ENCODE peak calls at places on chromosomes 12 and 14, in five cellular contexts. Z, Y, R, B and X are unnamed samples.
A peak's percentile ranks its signal among the peaks of the same experiment; 100 is the strongest.

GRCh38 chr12:39586811-39587210 is 32.8 kb downstream of the ABCD2 start:
- DNase-seq in Z (no peak), Y (no peak), R (no peak), B (no peak), X (no peak)

GRCh38 chr12:130743176-130743575 is 27.1 kb upstream of the RIMBP2 start:
- DNase-seq in Z (no peak), Y (no peak), R (no peak), B (no peak), X (no peak)

GRCh38 chr12:69779928-69780327 is 41.3 kb downstream of the RAB3IP start:
- DNase-seq in Z (no peak), Y (no peak), R (no peak), B (no peak), X (no peak)

GRCh38 chr14:36223558-36223957 is 47.0 kb upstream of the PTCSC3 start:
- DNase-seq in Z (no peak), Y (no peak), R (no peak), B (no peak), X (no peak)

GRCh38 chr12:131187602-131188001 is 233.9 kb downstream of the ADGRD1 start:
- DNase-seq in Z (no peak), Y (no peak), R (no peak), B (no peak), X (no peak)

GRCh38 chr14:80095623-80096022 is 115.7 kb downstream of the DIO2 start:
- DNase-seq in Z (no peak), Y (no peak), R (no peak), B (no peak), X (no peak)

GRCh38 chr12:67147447-67147846 is 121.7 kb upstream of the CAND1 start:
- DNase-seq in Z (no peak), Y (no peak), R (no peak), B (no peak), X (no peak)

GRCh38 chr12:76018111-76018510 is 13.5 kb downstream of the PHLDA1 start:
- DNase-seq in Z (no peak), Y (no peak), R (no peak), B (peak; percentile 93), X (peak; percentile 79)

GRCh38 chr12:113601656-113602263 is 130.1 kb upstream of the LHX5 start:
- DNase-seq in Z (no peak), Y (no peak), R (no peak), B (peak; percentile 76), X (no peak)

GRCh38 chr12:133236556-133236955 is 879 bp upstream of the ANHX start:
- DNase-seq in Z (no peak), Y (no peak), R (no peak), B (no peak), X (no peak)

GRCh38 chr12:12025799-12026386 is 44.8 kb upstream of the BCL2L14 start:
- DNase-seq in Z (no peak), Y (no peak), R (no peak), B (no peak), X (no peak)

GRCh38 chr12:98002887-98003493 is 512.4 kb upstream of the TMPO start:
- DNase-seq in Z (no peak), Y (no peak), R (no peak), B (peak; percentile 41), X (peak; percentile 70)

DNA sequence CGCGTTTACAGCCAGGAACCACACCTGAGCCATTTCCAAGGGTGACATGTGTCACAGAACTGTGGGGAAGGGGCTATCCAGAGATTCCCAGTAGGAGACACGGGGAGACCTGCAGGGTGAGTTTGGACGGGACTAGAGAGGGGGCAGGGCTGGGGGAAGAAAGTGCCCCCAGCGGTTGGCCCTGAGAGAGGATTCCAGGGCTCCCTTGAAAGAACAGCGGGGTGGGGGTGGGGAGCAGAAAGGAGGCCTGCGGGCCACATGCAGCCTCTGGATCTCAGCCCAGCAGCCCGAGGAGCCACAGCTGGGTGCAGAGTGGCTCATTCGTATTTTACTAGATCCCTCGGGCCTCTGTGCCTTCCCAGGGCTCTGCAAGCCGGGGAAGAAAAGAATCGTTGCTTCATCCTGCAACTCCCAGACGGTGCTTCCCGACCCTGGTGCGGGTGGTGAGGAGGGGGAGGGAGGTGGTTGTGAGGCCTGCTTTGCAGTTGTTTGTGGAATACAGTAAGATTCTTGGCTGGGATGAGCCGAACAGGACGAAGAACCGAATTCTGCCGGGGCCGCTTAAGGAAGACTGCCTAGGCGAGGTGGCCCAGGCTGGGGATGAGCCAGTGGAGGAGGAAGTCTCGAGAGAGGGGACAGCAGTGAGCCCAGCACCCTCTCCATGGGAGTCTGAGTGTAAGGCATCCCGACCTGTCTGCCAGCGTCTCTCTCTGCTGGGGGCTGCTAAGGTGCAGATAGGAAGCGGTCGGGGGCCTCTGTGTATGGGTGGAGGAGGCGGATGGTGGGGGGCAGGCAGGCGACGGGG is 36.1 kb upstream of the ANKRD9 start:
- DNase-seq in Z (no peak), Y (no peak), R (no peak), B (no peak), X (no peak)
- TF ChIP-seq CTCF in Z (no peak), Y (no peak), R (no peak), B (peak; percentile 22), X (no peak)

DNA sequence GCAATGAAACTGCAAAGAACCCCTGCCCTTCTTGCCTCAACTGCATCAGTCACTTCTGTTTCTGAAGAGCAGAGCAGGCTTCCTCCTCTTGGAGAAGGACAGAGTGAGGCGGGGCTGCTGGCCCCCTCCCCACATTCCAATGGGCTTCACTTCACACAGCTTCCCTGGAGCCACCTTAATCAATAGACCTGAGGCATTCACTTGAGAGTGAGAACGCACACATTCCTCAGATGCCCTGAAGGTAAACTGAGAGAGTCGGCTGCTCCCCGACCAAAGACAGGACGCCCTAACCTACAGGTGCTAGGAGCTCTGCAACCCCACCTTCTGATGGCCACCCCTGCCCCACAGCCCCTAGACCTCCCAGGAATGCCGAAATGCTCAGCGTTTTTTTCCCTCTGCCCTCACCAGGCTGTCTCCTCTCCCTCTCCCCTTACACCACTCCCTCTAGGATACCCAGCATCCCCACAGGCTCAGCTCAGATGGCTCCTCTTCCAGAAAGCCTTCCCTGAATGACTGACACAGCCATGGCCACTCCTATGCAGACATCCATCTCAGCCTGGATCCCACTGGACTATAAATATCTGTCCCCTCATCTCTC is 31.1 kb downstream of the SYNE3 start:
- DNase-seq in Z (no peak), Y (no peak), R (no peak), B (no peak), X (no peak)
- H3K4me3 ChIP-seq in Z (no peak overlapping the region), Y (no peak overlapping the region), R (no peak overlapping the region), B (no peak overlapping the region), X (no peak overlapping the region)

GRCh38 chr12:53552346-53553327 is 45.4 kb upstream of the NPFF start:
- DNase-seq in Z (no peak), Y (no peak), R (no peak), B (no peak), X (no peak)
- H3K4me1 ChIP-seq in Z (no peaks in the 10 kb centered on the region), Y (peaks cover 2% of the 10 kb centered on the region), R (no peaks in the 10 kb centered on the region), B (no peaks in the 10 kb centered on the region), X (no peaks in the 10 kb centered on the region)

GRCh38 chr14:101665478-101666078 is 95.9 kb upstream of the PPP2R5C start:
- DNase-seq in Z (peak; percentile 15), Y (peak; percentile 45), R (no peak), B (peak; percentile 39), X (peak; percentile 6)
- TF ChIP-seq CTCF in Z (no peak), Y (no peak), R (peak; percentile 32), B (peak; percentile 52), X (no peak)

GRCh38 chr12:6653987-6654386 is 6.8 kb upstream of the ACRBP start:
- DNase-seq in Z (no peak), Y (no peak), R (peak; percentile 1), B (no peak), X (no peak)
- H3K4me3 ChIP-seq in Z (no peak overlapping the region), Y (no peak overlapping the region), R (no peak overlapping the region), B (no peak overlapping the region), X (no peak overlapping the region)

DNA sequence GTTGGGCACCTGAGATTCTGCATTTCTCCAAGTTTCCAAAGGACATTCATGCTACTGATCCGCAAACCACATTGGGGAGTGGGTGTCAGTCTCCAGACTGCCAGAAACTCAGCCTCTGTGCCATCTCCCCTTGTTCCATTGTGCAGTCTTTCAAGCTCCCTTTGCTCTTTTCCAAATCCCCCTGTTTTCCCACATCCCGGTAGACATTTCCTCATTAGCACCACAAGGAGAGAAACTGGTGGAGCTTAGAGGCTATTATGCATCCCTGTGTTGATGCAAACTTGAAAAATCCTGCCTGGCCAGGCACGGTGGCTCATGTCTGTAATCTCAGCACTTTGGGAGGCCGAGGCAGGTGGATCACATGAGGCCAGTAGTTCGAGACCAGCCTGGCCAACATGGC is 10.7 kb downstream of the CCDC63 start:
- DNase-seq in Z (no peak), Y (no peak), R (no peak), B (no peak), X (no peak)
- H3K4me1 ChIP-seq in Z (no peaks in the 10 kb centered on the region), Y (peaks cover 4% of the 10 kb centered on the region), R (no peaks in the 10 kb centered on the region), B (peaks cover 6% of the 10 kb centered on the region), X (no peaks in the 10 kb centered on the region)

GRCh38 chr12:2360630-2361170 is 307.9 kb downstream of the CACNA1C start:
- DNase-seq in Z (no peak), Y (no peak), R (no peak), B (no peak), X (no peak)
- TF ChIP-seq CTCF in Z (no peak), Y (no peak), R (no peak), B (peak; percentile 27), X (no peak)

GRCh38 chr12:42237052-42237852 is 796 bp downstream of the YAF2 start:
- DNase-seq in Z (peak; percentile 64), Y (peak; percentile 67), R (peak; percentile 95), B (peak; percentile 89), X (peak; percentile 81)

GRCh38 chr12:42235426-42235825 is 2.6 kb downstream of the YAF2 start:
- DNase-seq in Z (no peak), Y (peak; percentile 39), R (no peak), B (no peak), X (peak; percentile 82)

GRCh38 chr12:42234970-42235369 is 3.1 kb downstream of the YAF2 start:
- DNase-seq in Z (no peak), Y (peak; percentile 39), R (no peak), B (no peak), X (no peak)

GRCh38 chr12:42237853-42238239 is 202 bp downstream of the YAF2 start:
- DNase-seq in Z (no peak), Y (no peak), R (no peak), B (no peak), X (no peak)

DNA sequence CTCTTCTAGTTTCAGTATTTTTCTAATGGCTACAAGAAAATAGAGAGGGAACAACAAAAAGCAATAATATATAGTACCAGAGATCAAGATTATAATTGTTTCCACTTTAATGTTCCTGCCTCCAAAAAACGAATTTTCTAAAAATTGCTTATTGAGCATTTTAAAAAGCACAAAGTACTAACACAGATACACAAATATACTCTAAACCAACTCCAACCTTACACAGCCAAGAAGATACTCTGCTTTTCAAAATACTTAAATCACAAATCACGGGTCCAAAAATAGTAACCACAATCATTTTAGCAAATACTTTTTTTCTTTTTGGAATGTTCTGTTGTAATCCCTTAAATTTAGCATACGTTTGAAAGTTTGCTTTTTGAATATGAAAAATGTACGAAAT is 2.0 kb downstream of the YAF2 start:
- DNase-seq in Z (no peak), Y (no peak), R (no peak), B (no peak), X (no peak)
- H3K4me3 ChIP-seq in Z (no peak overlapping the region), Y (no peak overlapping the region), R (no peak overlapping the region), B (peak overlapping the region; percentile 98), X (no peak overlapping the region)

DNA sequence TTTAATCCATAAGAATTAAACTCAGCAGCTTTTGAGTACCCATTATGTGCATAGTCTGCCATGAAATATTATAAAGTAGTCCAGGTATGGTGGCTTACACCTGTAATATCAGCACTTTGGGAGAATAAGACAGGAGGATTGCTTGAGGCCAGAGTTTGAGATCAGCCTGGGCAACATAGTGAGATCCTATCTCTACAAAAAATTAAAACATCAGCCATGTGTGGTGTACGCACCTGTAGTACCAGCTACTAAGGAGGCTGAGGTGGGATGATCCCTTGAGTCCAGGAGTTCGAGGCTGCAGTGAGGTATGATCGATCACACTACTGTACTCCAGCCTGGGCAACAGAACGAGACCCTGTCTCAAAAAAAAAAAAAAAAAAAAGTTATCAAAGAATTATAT is 15.3 kb downstream of the MARK3 start:
- DNase-seq in Z (no peak), Y (no peak), R (no peak), B (no peak), X (no peak)
- H3K4me1 ChIP-seq in Z (peaks cover 63% of the 10 kb centered on the region), Y (peaks cover 25% of the 10 kb centered on the region), R (peaks cover 45% of the 10 kb centered on the region), B (peaks cover 53% of the 10 kb centered on the region), X (peaks cover 65% of the 10 kb centered on the region)